ENCODE peak calls at places on chromosomes 5 and 9, in nine cellular contexts. A, I, T, S, F, V, P, R and L are unnamed samples.

GRCh38 chr5:124963236-124963929 is 216.9 kb upstream of the ZNF608 start:
- DNase-seq in V (peak), P (peak), R (peak), F (peak), T (no peak), I (no peak), A (no peak), S (no peak), L (peak)

GRCh38 chr5:144467795-144468194 is 297.1 kb downstream of the KCTD16 start:
- DNase-seq in F (no peak), A (peak), T (no peak), V (peak), S (peak), I (no peak), P (peak), R (peak), L (peak)

GRCh38 chr5:150599917-150600511 is 40.4 kb upstream of the SYNPO start:
- DNase-seq in P (peak), I (no peak), A (no peak), T (no peak), S (peak), R (peak), V (peak), F (no peak), L (peak)

GRCh38 chr9:2126331-2126789 is 111.2 kb downstream of the SMARCA2 start:
- DNase-seq in I (no peak), S (peak), P (no peak), F (no peak), R (peak), T (no peak), V (no peak), A (peak), L (peak)

GRCh38 chr5:100803391-100803790 is 99.7 kb downstream of the ST8SIA4 start:
- DNase-seq in S (no peak), P (no peak), F (no peak), I (no peak), T (no peak), R (no peak), V (no peak), A (peak), L (peak)

GRCh38 chr5:37839441-37840035 is 303 bp downstream of the GDNF start:
- DNase-seq in S (no peak), A (peak), V (peak), P (no peak), T (no peak), I (no peak), R (peak), F (no peak), L (peak)

GRCh38 chr9:72577212-72577753 is 55.9 kb downstream of the TMC1 start:
- DNase-seq in I (no peak), T (no peak), F (no peak), R (peak), S (no peak), P (peak), V (peak), A (no peak), L (peak)

GRCh38 chr9:137077010-137077747 is at the start of gene UAP1L1:
- DNase-seq in R (peak), S (peak), T (no peak), A (peak), P (no peak), F (no peak), V (peak), I (peak), L (peak)

GRCh38 chr5:141986072-141986471 is 17.2 kb downstream of the RNF14 start:
- DNase-seq in V (no peak), R (no peak), I (no peak), F (no peak), T (no peak), S (no peak), A (no peak), P (no peak), L (peak)

GRCh38 chr5:74313896-74314295 is 326.6 kb downstream of the ENC1 start:
- DNase-seq in S (no peak), F (no peak), T (no peak), A (no peak), R (no peak), P (no peak), V (no peak), I (no peak), L (no peak)

GRCh38 chr5:172544371-172545120 is 90.2 kb upstream of the SH3PXD2B start:
- DNase-seq in R (no peak), I (no peak), A (no peak), P (no peak), F (no peak), S (no peak), V (no peak), T (no peak), L (no peak)

GRCh38 chr9:129473523-129474244 is 147.2 kb downstream of the C9orf50 start:
- DNase-seq in S (no peak), T (no peak), V (no peak), I (no peak), P (no peak), F (peak), A (no peak), R (no peak), L (peak)

GRCh38 chr9:135514342-135515082 is 6.7 kb upstream of the LCN1 start:
- DNase-seq in I (no peak), T (no peak), R (no peak), P (no peak), A (no peak), S (no peak), F (no peak), V (no peak), L (no peak)

GRCh38 chr5:157400741-157401140 is 59.3 kb upstream of the NIPAL4 start:
- DNase-seq in I (no peak), P (no peak), V (no peak), S (no peak), F (no peak), R (no peak), A (no peak), T (no peak), L (no peak)

GRCh38 chr9:116275418-116276295 is 122.1 kb downstream of the PAPPA start:
- DNase-seq in V (no peak), P (no peak), F (no peak), R (no peak), T (no peak), A (no peak), I (no peak), S (no peak), L (no peak)

GRCh38 chr9:136204838-136205706 is at the start of gene LHX3:
- DNase-seq in A (no peak), R (no peak), P (no peak), T (no peak), V (no peak), I (no peak), S (no peak), F (no peak), L (no peak)